ENCODE peak calls at places on chromosomes 13 and 19, in six cellular contexts. F is activated CD4-positive, CD25-positive, alpha-beta regulatory T cell treated with anti-CD3 and anti-CD28 coated beads, Interleukin-2, amount 50 U/mL, for 16 hours; D is H54; V is SK-N-MC; R is head of caudate nucleus; U is GM12865. G is an unnamed sample.

GRCh38 chr13:32824671-32825070 is 191.6 kb upstream of the KL start:
- DNase-seq in F (no peak), D (peak), V (no peak), R (no peak), U (no peak), G (no peak)

GRCh38 chr19:31470229-31470939 is 121.1 kb upstream of the TSHZ3 start:
- DNase-seq in F (no peak), D (no peak), V (peak), R (no peak), U (no peak), G (no peak)

GRCh38 chr13:97498419-97498818 is 64.5 kb downstream of the RAP2A start:
- DNase-seq in F (no peak), D (no peak), V (no peak), R (no peak), U (no peak), G (no peak)

GRCh38 chr19:23547156-23547555 is 139.9 kb downstream of the ZNF675 start:
- DNase-seq in F (no peak), D (no peak), V (no peak), R (no peak), U (no peak), G (no peak)

GRCh38 chr13:111460548-111461444 is 140.4 kb downstream of the TEX29 start:
- DNase-seq in F (no peak), D (peak), V (no peak), R (peak), U (peak), G (peak)

GRCh38 chr19:22532388-22533310 is 101.5 kb upstream of the ZNF492 start:
- DNase-seq in F (no peak), D (no peak), V (no peak), R (peak), U (no peak), G (no peak)

GRCh38 chr13:49053899-49054298 is 78.2 kb downstream of the FNDC3A start:
- DNase-seq in F (no peak), D (no peak), V (no peak), R (no peak), U (no peak), G (no peak)

GRCh38 chr13:91652389-91652788 is 254.0 kb downstream of the GPC5 start:
- DNase-seq in F (no peak), D (no peak), V (no peak), R (no peak), U (no peak), G (no peak)

GRCh38 chr19:7818806-7819205 is 11.2 kb upstream of the EVI5L start:
- DNase-seq in F (no peak), D (no peak), V (no peak), R (no peak), U (no peak), G (no peak)

GRCh38 chr13:27605610-27606200 is 14.6 kb downstream of the LNX2 start:
- DNase-seq in F (no peak), D (no peak), V (no peak), R (no peak), U (no peak), G (no peak)

GRCh38 chr13:113053801-113054604 is 51.6 kb upstream of the F7 start:
- DNase-seq in F (no peak), D (no peak), V (no peak), R (no peak), U (no peak), G (no peak)

GRCh38 chr19:31427857-31428256 is 78.6 kb upstream of the TSHZ3 start:
- DNase-seq in F (no peak), D (no peak), V (no peak), R (no peak), U (no peak), G (no peak)

GRCh38 chr13:50366488-50367174 is 351.4 kb downstream of the KCNRG start:
- DNase-seq in F (no peak), D (no peak), V (no peak), R (no peak), U (peak), G (no peak)

GRCh38 chr13:112699318-112699918 is 9.6 kb downstream of the ATP11A start:
- DNase-seq in F (no peak), D (no peak), V (no peak), R (no peak), U (no peak), G (no peak)

GRCh38 chr19:31905980-31906948 is 439.1 kb upstream of the ZNF507 start:
- DNase-seq in F (no peak), D (no peak), V (peak), R (no peak), U (no peak), G (no peak)

G was measured in substantia nigra.